ENCODE peak calls at places on chromosome 18, in nine cellular contexts. A is activated CD8-positive, alpha-beta memory T cell treated with anti-CD3 and anti-CD28 coated beads for 4 hours; U is stimulated activated CD4-positive, alpha-beta T cell treated with anti-CD3 and anti-CD28 coated beads, Interleukin-4, amount 100 ng/mL, for 24 hours; I is stimulated activated naive CD8-positive, alpha-beta T cell treated with anti-CD3 and anti-CD28 coated beads, Interleukin-15, amount 100 ng/mL, for 72 hours; H is colonic mucosa; G is IMR-90; E is uterus; V is astrocyte; C is dermis microvascular lymphatic vessel endothelial cell. L is an unnamed sample.

GRCh38 chr18:68660355-68661183 is 54.3 kb downstream of the TMX3 start:
- DNase-seq in E (no peak), U (no peak), V (peak), A (no peak), C (peak), I (no peak), G (peak), H (no peak), L (peak)

GRCh38 chr18:78765637-78766281 is 213.9 kb upstream of the SALL3 start:
- DNase-seq in G (no peak), I (no peak), A (no peak), V (no peak), H (no peak), E (no peak), C (no peak), U (no peak), L (no peak)

GRCh38 chr18:28716321-28716720 is 539.4 kb upstream of the CDH2 start:
- DNase-seq in V (no peak), I (no peak), G (no peak), E (no peak), A (no peak), H (no peak), U (no peak), C (no peak), L (no peak)

GRCh38 chr18:58805482-58806187 is 59.0 kb upstream of the ZNF532 start:
- DNase-seq in I (no peak), E (peak), C (no peak), V (no peak), A (no peak), H (no peak), G (no peak), U (no peak), L (no peak)

GRCh38 chr18:8696749-8697211 is 8.6 kb upstream of the MTCL1 start:
- DNase-seq in E (peak), C (peak), V (no peak), G (peak), U (peak), A (peak), H (peak), I (peak), L (peak)

GRCh38 chr18:38611036-38611964 is 1045.7 kb upstream of the CELF4 start:
- DNase-seq in C (no peak), E (no peak), U (peak), G (no peak), A (no peak), V (no peak), I (peak), H (no peak), L (no peak)

GRCh38 chr18:2218101-2218500 is 353.2 kb downstream of the METTL4 start:
- DNase-seq in H (no peak), U (no peak), I (no peak), E (no peak), G (no peak), A (no peak), C (peak), V (no peak), L (no peak)

GRCh38 chr18:9803698-9804516 is 81.9 kb upstream of the TXNDC2 start:
- DNase-seq in A (no peak), C (no peak), H (no peak), V (no peak), E (no peak), U (no peak), G (no peak), I (no peak), L (no peak)

GRCh38 chr18:39296293-39296888 is 1730.8 kb upstream of the CELF4 start:
- DNase-seq in A (no peak), C (no peak), G (no peak), H (no peak), E (no peak), U (no peak), I (no peak), V (no peak), L (no peak)

GRCh38 chr18:3177902-3178687 is 41.7 kb downstream of the MYOM1 start:
- DNase-seq in G (peak), H (peak), C (no peak), I (no peak), U (no peak), A (no peak), E (peak), V (peak), L (peak)

L was measured in HCEC 1CT.